ENCODE peak calls at places on chromosomes 1 and 21, in four cellular contexts. T, Y, S and J are unnamed samples.

GRCh38 chr21:35106246-35106835 is 57.2 kb upstream of the RUNX1 start:
- DNase-seq in T (no peak), Y (no peak), S (no peak), J (no peak)

GRCh38 chr1:87151500-87152421 is 176.9 kb upstream of the LMO4 start:
- DNase-seq in T (peak), Y (no peak), S (no peak), J (no peak)

GRCh38 chr1:198713081-198713480 is 74.2 kb downstream of the PTPRC start:
- DNase-seq in T (no peak), Y (no peak), S (peak), J (peak)

GRCh38 chr21:41668051-41668541 is 98.8 kb downstream of the RIPK4 start:
- DNase-seq in T (no peak), Y (no peak), S (no peak), J (no peak)

GRCh38 chr1:115496904-115497527 is 144.8 kb upstream of the VANGL1 start:
- DNase-seq in T (no peak), Y (no peak), S (peak), J (peak)

GRCh38 chr1:97738270-97738669 is 182.6 kb downstream of the DPYD start:
- DNase-seq in T (no peak), Y (no peak), S (no peak), J (no peak)

GRCh38 chr1:159826436-159827101 is at the start of gene SLAMF8:
- DNase-seq in T (no peak), Y (no peak), S (no peak), J (no peak)

GRCh38 chr1:15836772-15837669 is 10.5 kb upstream of the SPEN start:
- DNase-seq in T (peak), Y (no peak), S (no peak), J (no peak)

GRCh38 chr1:94776474-94776873 is 43.7 kb upstream of the SLC44A3 start:
- DNase-seq in T (no peak), Y (no peak), S (no peak), J (no peak)

GRCh38 chr1:167561753-167562152 is 8.2 kb upstream of the CREG1 start:
- DNase-seq in T (no peak), Y (no peak), S (no peak), J (no peak)

GRCh38 chr1:155241069-155241679 is 14.1 kb downstream of the ENTREP3 start:
- DNase-seq in T (peak), Y (peak), S (peak), J (peak)